ENCODE peak calls at places on chromosomes 11 and 22, in ten cellular contexts. One of them, this sample, is unnamed.

GRCh38 chr11:65366340-65366773 is 11.8 kb downstream of the TIGD3 start:
- DNase-seq in OCI-LY7: peak
- DNase-seq in prostate gland: peak
- DNase-seq in suprapubic skin: no peak
- DNase-seq in PC-3: peak
- DNase-seq in heart right ventricle: peak
- DNase-seq in A549: peak
- DNase-seq in esophagus squamous epithelium: no peak
- DNase-seq in transverse colon: peak
- DNase-seq in upper lobe of right lung: no peak
- DNase-seq in this sample: no peak

GRCh38 chr22:49094151-49094550 is 733.5 kb downstream of the BRD1 start:
- DNase-seq in OCI-LY7: no peak
- DNase-seq in A549: no peak
- DNase-seq in PC-3: no peak
- DNase-seq in suprapubic skin: no peak
- DNase-seq in heart right ventricle: no peak
- DNase-seq in upper lobe of right lung: no peak
- DNase-seq in transverse colon: no peak
- DNase-seq in esophagus squamous epithelium: no peak
- DNase-seq in prostate gland: no peak
- DNase-seq in this sample: no peak

GRCh38 chr11:35305670-35306382 is 113.5 kb downstream of the SLC1A2 start:
- DNase-seq in PC-3: peak
- DNase-seq in prostate gland: peak
- DNase-seq in A549: peak
- DNase-seq in suprapubic skin: no peak
- DNase-seq in transverse colon: peak
- DNase-seq in esophagus squamous epithelium: no peak
- DNase-seq in OCI-LY7: peak
- DNase-seq in heart right ventricle: no peak
- DNase-seq in upper lobe of right lung: no peak
- DNase-seq in this sample: no peak

GRCh38 chr22:29689872-29690213 is 30.0 kb upstream of the CABP7 start:
- DNase-seq in upper lobe of right lung: peak
- DNase-seq in suprapubic skin: no peak
- DNase-seq in PC-3: peak
- DNase-seq in transverse colon: peak
- DNase-seq in OCI-LY7: peak
- DNase-seq in esophagus squamous epithelium: no peak
- DNase-seq in A549: no peak
- DNase-seq in heart right ventricle: peak
- DNase-seq in prostate gland: peak
- DNase-seq in this sample: no peak

GRCh38 chr11:112082729-112083128 is 3.8 kb downstream of the TIMM8B start:
- DNase-seq in PC-3: peak
- DNase-seq in prostate gland: no peak
- DNase-seq in heart right ventricle: peak
- DNase-seq in transverse colon: no peak
- DNase-seq in esophagus squamous epithelium: no peak
- DNase-seq in upper lobe of right lung: no peak
- DNase-seq in A549: no peak
- DNase-seq in OCI-LY7: no peak
- DNase-seq in suprapubic skin: no peak
- DNase-seq in this sample: no peak

GRCh38 chr11:112315057-112315720 is 54.5 kb upstream of the PLET1 start:
- DNase-seq in prostate gland: no peak
- DNase-seq in OCI-LY7: no peak
- DNase-seq in heart right ventricle: no peak
- DNase-seq in suprapubic skin: no peak
- DNase-seq in upper lobe of right lung: no peak
- DNase-seq in transverse colon: no peak
- DNase-seq in PC-3: no peak
- DNase-seq in esophagus squamous epithelium: no peak
- DNase-seq in A549: no peak
- DNase-seq in this sample: no peak

GRCh38 chr22:36117053-36117554 is 43.5 kb downstream of the APOL3 start:
- DNase-seq in transverse colon: no peak
- DNase-seq in prostate gland: no peak
- DNase-seq in PC-3: no peak
- DNase-seq in suprapubic skin: no peak
- DNase-seq in OCI-LY7: no peak
- DNase-seq in A549: no peak
- DNase-seq in upper lobe of right lung: no peak
- DNase-seq in esophagus squamous epithelium: no peak
- DNase-seq in heart right ventricle: no peak
- DNase-seq in this sample: no peak

GRCh38 chr11:17845431-17845881 is 110.9 kb downstream of the KCNC1 start:
- DNase-seq in upper lobe of right lung: no peak
- DNase-seq in prostate gland: no peak
- DNase-seq in A549: no peak
- DNase-seq in transverse colon: no peak
- DNase-seq in PC-3: peak
- DNase-seq in OCI-LY7: no peak
- DNase-seq in heart right ventricle: no peak
- DNase-seq in esophagus squamous epithelium: no peak
- DNase-seq in suprapubic skin: no peak
- DNase-seq in this sample: no peak

GRCh38 chr11:10476927-10477689 is 22.0 kb downstream of the AMPD3 start:
- DNase-seq in prostate gland: no peak
- DNase-seq in transverse colon: no peak
- DNase-seq in PC-3: no peak
- DNase-seq in heart right ventricle: no peak
- DNase-seq in upper lobe of right lung: no peak
- DNase-seq in esophagus squamous epithelium: no peak
- DNase-seq in OCI-LY7: no peak
- DNase-seq in suprapubic skin: peak
- DNase-seq in A549: no peak
- DNase-seq in this sample: no peak

GRCh38 chr11:13705710-13706109 is 37.2 kb downstream of the FAR1 start:
- DNase-seq in transverse colon: no peak
- DNase-seq in heart right ventricle: no peak
- DNase-seq in suprapubic skin: no peak
- DNase-seq in esophagus squamous epithelium: no peak
- DNase-seq in upper lobe of right lung: no peak
- DNase-seq in OCI-LY7: no peak
- DNase-seq in prostate gland: no peak
- DNase-seq in PC-3: no peak
- DNase-seq in A549: no peak
- DNase-seq in this sample: no peak

GRCh38 chr11:78313898-78314297 is 103.7 kb downstream of the GAB2 start:
- DNase-seq in suprapubic skin: no peak
- DNase-seq in PC-3: no peak
- DNase-seq in upper lobe of right lung: peak
- DNase-seq in OCI-LY7: no peak
- DNase-seq in esophagus squamous epithelium: no peak
- DNase-seq in transverse colon: peak
- DNase-seq in A549: no peak
- DNase-seq in prostate gland: no peak
- DNase-seq in heart right ventricle: no peak
- DNase-seq in this sample: no peak

GRCh38 chr11:45247433-45247832 is 38.7 kb downstream of the SYT13 start:
- DNase-seq in suprapubic skin: no peak
- DNase-seq in A549: no peak
- DNase-seq in prostate gland: no peak
- DNase-seq in PC-3: peak
- DNase-seq in OCI-LY7: no peak
- DNase-seq in esophagus squamous epithelium: no peak
- DNase-seq in upper lobe of right lung: no peak
- DNase-seq in transverse colon: no peak
- DNase-seq in heart right ventricle: no peak
- DNase-seq in this sample: no peak

GRCh38 chr11:120184946-120185677 is 25.7 kb upstream of the OAF start:
- DNase-seq in upper lobe of right lung: peak
- DNase-seq in prostate gland: no peak
- DNase-seq in esophagus squamous epithelium: no peak
- DNase-seq in PC-3: no peak
- DNase-seq in suprapubic skin: peak
- DNase-seq in heart right ventricle: peak
- DNase-seq in transverse colon: peak
- DNase-seq in OCI-LY7: no peak
- DNase-seq in A549: no peak
- DNase-seq in this sample: no peak

GRCh38 chr11:117579148-117579547 is 217.9 kb downstream of the DSCAML1 start:
- DNase-seq in PC-3: no peak
- DNase-seq in suprapubic skin: peak
- DNase-seq in heart right ventricle: no peak
- DNase-seq in transverse colon: no peak
- DNase-seq in upper lobe of right lung: no peak
- DNase-seq in esophagus squamous epithelium: no peak
- DNase-seq in prostate gland: no peak
- DNase-seq in OCI-LY7: no peak
- DNase-seq in A549: no peak
- DNase-seq in this sample: no peak

GRCh38 chr11:2892215-2893020 is 6.8 kb upstream of the CDKN1C start:
- DNase-seq in esophagus squamous epithelium: no peak
- DNase-seq in transverse colon: peak
- DNase-seq in heart right ventricle: peak
- DNase-seq in upper lobe of right lung: peak
- DNase-seq in suprapubic skin: no peak
- DNase-seq in OCI-LY7: peak
- DNase-seq in prostate gland: no peak
- DNase-seq in A549: peak
- DNase-seq in PC-3: peak
- DNase-seq in this sample: no peak
- H3K4me3 ChIP-seq in esophagus squamous epithelium: peak
- H3K4me3 ChIP-seq in transverse colon: peak
- H3K4me3 ChIP-seq in heart right ventricle: peak
- H3K4me3 ChIP-seq in upper lobe of right lung: peak
- H3K4me3 ChIP-seq in suprapubic skin: peak
- H3K4me3 ChIP-seq in OCI-LY7: peak
- H3K4me3 ChIP-seq in prostate gland: peak
- H3K4me3 ChIP-seq in A549: peak
- H3K4me3 ChIP-seq in PC-3: peak
- H3K4me3 ChIP-seq in this sample: peak

GRCh38 chr11:87020336-87020735 is 17.4 kb upstream of the TMEM135 start:
- DNase-seq in upper lobe of right lung: no peak
- DNase-seq in PC-3: no peak
- DNase-seq in suprapubic skin: no peak
- DNase-seq in A549: no peak
- DNase-seq in prostate gland: no peak
- DNase-seq in transverse colon: no peak
- DNase-seq in esophagus squamous epithelium: no peak
- DNase-seq in OCI-LY7: no peak
- DNase-seq in heart right ventricle: no peak
- DNase-seq in this sample: no peak

GRCh38 chr11:87019582-87020271 is 18.0 kb upstream of the TMEM135 start:
- DNase-seq in PC-3: no peak
- DNase-seq in esophagus squamous epithelium: no peak
- DNase-seq in OCI-LY7: no peak
- DNase-seq in A549: no peak
- DNase-seq in suprapubic skin: no peak
- DNase-seq in heart right ventricle: no peak
- DNase-seq in prostate gland: no peak
- DNase-seq in upper lobe of right lung: no peak
- DNase-seq in transverse colon: no peak
- DNase-seq in this sample: no peak

GRCh38 chr11:87022254-87022653 is 15.5 kb upstream of the TMEM135 start:
- DNase-seq in upper lobe of right lung: no peak
- DNase-seq in esophagus squamous epithelium: no peak
- DNase-seq in OCI-LY7: no peak
- DNase-seq in transverse colon: no peak
- DNase-seq in heart right ventricle: no peak
- DNase-seq in PC-3: no peak
- DNase-seq in A549: no peak
- DNase-seq in suprapubic skin: no peak
- DNase-seq in prostate gland: no peak
- DNase-seq in this sample: no peak

GRCh38 chr11:87020764-87021365 is 16.9 kb upstream of the TMEM135 start:
- DNase-seq in A549: no peak
- DNase-seq in upper lobe of right lung: no peak
- DNase-seq in prostate gland: no peak
- DNase-seq in heart right ventricle: no peak
- DNase-seq in OCI-LY7: no peak
- DNase-seq in suprapubic skin: no peak
- DNase-seq in esophagus squamous epithelium: no peak
- DNase-seq in transverse colon: no peak
- DNase-seq in PC-3: no peak
- DNase-seq in this sample: no peak

DNA sequence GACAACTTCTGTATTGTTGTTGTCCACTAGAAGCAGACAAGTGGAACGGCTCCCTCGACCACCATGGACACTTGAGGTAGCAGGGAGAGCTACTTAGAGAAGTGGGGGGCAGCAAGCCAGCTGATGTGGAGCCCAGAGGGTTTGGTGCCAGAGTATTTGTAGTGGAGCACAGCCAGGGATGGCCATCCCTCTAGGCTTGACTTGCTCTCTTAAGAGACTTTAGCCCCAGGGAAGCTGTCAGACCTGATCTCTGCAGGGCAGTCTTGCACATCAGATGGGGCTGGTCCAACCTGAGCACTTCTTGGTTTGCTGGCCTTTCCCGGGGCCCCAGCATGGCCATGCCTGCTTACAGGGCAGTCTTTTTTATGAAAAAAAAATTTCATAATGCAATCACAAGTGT is 15.0 kb upstream of the TMEM135 start:
- DNase-seq in A549: no peak
- DNase-seq in prostate gland: no peak
- DNase-seq in transverse colon: no peak
- DNase-seq in suprapubic skin: no peak
- DNase-seq in esophagus squamous epithelium: no peak
- DNase-seq in PC-3: no peak
- DNase-seq in heart right ventricle: no peak
- DNase-seq in upper lobe of right lung: no peak
- DNase-seq in OCI-LY7: no peak
- DNase-seq in this sample: no peak
- H3K27ac ChIP-seq in A549: no peak
- H3K27ac ChIP-seq in prostate gland: no peak
- H3K27ac ChIP-seq in transverse colon: no peak
- H3K27ac ChIP-seq in suprapubic skin: no peak
- H3K27ac ChIP-seq in esophagus squamous epithelium: no peak
- H3K27ac ChIP-seq in PC-3: no peak
- H3K27ac ChIP-seq in heart right ventricle: no peak
- H3K27ac ChIP-seq in upper lobe of right lung: no peak
- H3K27ac ChIP-seq in OCI-LY7: no peak
- H3K27ac ChIP-seq in this sample: no peak

DNA sequence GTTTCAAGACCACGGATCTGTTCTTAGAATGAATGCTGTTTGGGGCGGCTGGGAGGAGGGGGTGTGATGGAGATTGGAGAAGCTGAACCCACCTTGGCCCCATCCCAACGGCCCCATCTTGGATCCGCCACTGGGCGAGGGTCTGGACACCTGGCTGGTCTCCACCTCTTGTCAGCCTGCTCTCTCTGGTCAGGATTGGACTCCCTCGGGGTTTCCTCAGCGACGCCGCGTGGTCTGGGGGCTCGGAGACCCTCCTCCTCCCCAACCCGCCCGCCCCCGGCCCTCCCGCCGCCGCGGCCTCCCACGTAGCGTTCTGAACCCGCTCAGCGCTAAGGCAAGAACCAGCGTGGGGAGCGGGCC is 4.3 kb upstream of the FLI1 start:
- DNase-seq in heart right ventricle: no peak
- DNase-seq in esophagus squamous epithelium: no peak
- DNase-seq in upper lobe of right lung: no peak
- DNase-seq in OCI-LY7: no peak
- DNase-seq in PC-3: no peak
- DNase-seq in A549: no peak
- DNase-seq in transverse colon: no peak
- DNase-seq in prostate gland: no peak
- DNase-seq in suprapubic skin: peak
- DNase-seq in this sample: no peak
- H3K4me3 ChIP-seq in heart right ventricle: peak
- H3K4me3 ChIP-seq in esophagus squamous epithelium: peak
- H3K4me3 ChIP-seq in upper lobe of right lung: no peak
- H3K4me3 ChIP-seq in OCI-LY7: no peak
- H3K4me3 ChIP-seq in PC-3: no peak
- H3K4me3 ChIP-seq in A549: no peak
- H3K4me3 ChIP-seq in transverse colon: no peak
- H3K4me3 ChIP-seq in prostate gland: no peak
- H3K4me3 ChIP-seq in suprapubic skin: peak
- H3K4me3 ChIP-seq in this sample: no peak

GRCh38 chr22:25402160-25402500 is 162.3 kb upstream of the GRK3 start:
- DNase-seq in A549: no peak
- DNase-seq in upper lobe of right lung: no peak
- DNase-seq in prostate gland: no peak
- DNase-seq in transverse colon: no peak
- DNase-seq in heart right ventricle: no peak
- DNase-seq in PC-3: no peak
- DNase-seq in OCI-LY7: peak
- DNase-seq in suprapubic skin: no peak
- DNase-seq in esophagus squamous epithelium: no peak
- DNase-seq in this sample: no peak
- H3K27ac ChIP-seq in A549: peak
- H3K27ac ChIP-seq in upper lobe of right lung: no peak
- H3K27ac ChIP-seq in prostate gland: no peak
- H3K27ac ChIP-seq in transverse colon: peak
- H3K27ac ChIP-seq in heart right ventricle: no peak
- H3K27ac ChIP-seq in PC-3: no peak
- H3K27ac ChIP-seq in OCI-LY7: peak
- H3K27ac ChIP-seq in suprapubic skin: no peak
- H3K27ac ChIP-seq in esophagus squamous epithelium: no peak
- H3K27ac ChIP-seq in this sample: peak